ENCODE peak calls at places on chromosome 17, in eight cellular contexts. Q is GOT3, W is DMS153, M is LoVo, K is Caco-2, D is NCI-H460, I is cardiac fibroblast, L is left cardiac atrium. H is an unnamed sample.

GRCh38 chr17:33115351-33115750 is 123.7 kb downstream of the SPACA3 start:
- DNase-seq in M (no peak), Q (no peak), K (no peak), D (no peak), I (no peak), W (no peak), L (no peak), H (no peak)

GRCh38 chr17:83061586-83061985 is 17.8 kb upstream of the METRNL start:
- DNase-seq in M (no peak), Q (no peak), K (no peak), W (no peak), I (no peak), D (no peak), L (no peak), H (no peak)

GRCh38 chr17:76921340-76922036 is 53.3 kb downstream of the MGAT5B start:
- DNase-seq in D (no peak), I (no peak), W (no peak), Q (no peak), K (no peak), M (no peak), L (no peak), H (no peak)

GRCh38 chr17:83154311-83155127 is 75.1 kb downstream of the METRNL start:
- DNase-seq in Q (no peak), M (no peak), I (no peak), D (no peak), W (no peak), L (no peak), K (no peak), H (peak)

GRCh38 chr17:29007456-29008455 is 1.9 kb upstream of the SEZ6 start:
- DNase-seq in L (no peak), M (peak), W (peak), I (peak), Q (peak), D (peak), K (no peak), H (no peak)

GRCh38 chr17:1058423-1059130 is 61.6 kb downstream of the TIMM22 start:
- DNase-seq in W (no peak), I (peak), M (peak), K (peak), D (peak), Q (no peak), L (peak), H (no peak)

GRCh38 chr17:83052241-83052564 is 27.2 kb upstream of the METRNL start:
- DNase-seq in K (no peak), M (no peak), W (no peak), L (no peak), D (no peak), Q (no peak), I (no peak), H (no peak)

GRCh38 chr17:17414316-17414937 is 62.4 kb upstream of the MED9 start:
- DNase-seq in K (no peak), M (no peak), Q (no peak), I (peak), W (no peak), L (no peak), D (no peak), H (no peak)

GRCh38 chr17:28925912-28926365 is 23.1 kb upstream of the DHRS13 start:
- DNase-seq in Q (no peak), D (no peak), L (no peak), M (no peak), W (peak), K (no peak), I (peak), H (no peak)

GRCh38 chr17:10059684-10060211 is 138.7 kb downstream of the GAS7 start:
- DNase-seq in M (no peak), L (peak), I (no peak), D (no peak), K (no peak), W (no peak), Q (no peak), H (no peak)

GRCh38 chr17:57356153-57356721 is 99.9 kb downstream of the MSI2 start:
- DNase-seq in K (no peak), W (no peak), D (no peak), L (no peak), I (no peak), Q (no peak), M (no peak), H (no peak)

GRCh38 chr17:34706029-34706428 is 126.6 kb downstream of the TMEM132E start:
- DNase-seq in I (peak), W (no peak), D (peak), L (no peak), K (peak), M (peak), Q (no peak), H (no peak)

GRCh38 chr17:39400547-39401411 is 647 bp downstream of the FBXL20 start:
- DNase-seq in I (peak), W (no peak), D (no peak), L (peak), M (no peak), Q (no peak), K (no peak), H (no peak)

GRCh38 chr17:33241390-33241789 is 51.7 kb downstream of the ASIC2 start:
- DNase-seq in W (no peak), L (no peak), M (no peak), K (no peak), I (peak), D (no peak), Q (no peak), H (no peak)

GRCh38 chr17:652310-652709 is 62.3 kb downstream of the VPS53 start:
- DNase-seq in W (no peak), L (peak), D (no peak), K (no peak), I (no peak), Q (no peak), M (no peak), H (no peak)

GRCh38 chr17:4766705-4767104 is 5.0 kb upstream of the TM4SF5 start:
- DNase-seq in W (no peak), K (no peak), D (no peak), I (no peak), L (no peak), M (no peak), Q (no peak), H (no peak)

GRCh38 chr17:9928601-9929341 is 23.7 kb upstream of the RCVRN start:
- DNase-seq in I (peak), W (no peak), D (peak), Q (no peak), K (peak), M (peak), L (no peak), H (no peak)

GRCh38 chr17:78479369-78479768 is 97.8 kb downstream of the DNAH17 start:
- DNase-seq in D (no peak), M (no peak), W (no peak), K (no peak), Q (no peak), L (no peak), I (no peak), H (no peak)

GRCh38 chr17:28718317-28718672 is 627 bp upstream of the RAB34 start:
- DNase-seq in K (no peak), W (no peak), M (no peak), Q (no peak), D (no peak), L (no peak), I (peak), H (no peak)

GRCh38 chr17:42221886-42222745 is 27.8 kb upstream of the GHDC start:
- DNase-seq in K (peak), M (no peak), W (no peak), I (peak), Q (no peak), L (no peak), D (peak), H (peak)

GRCh38 chr17:8631554-8631877 is 991 bp upstream of the MYH10 start:
- DNase-seq in Q (no peak), K (no peak), I (no peak), L (no peak), M (no peak), D (no peak), W (no peak), H (no peak)

GRCh38 chr17:59719526-59719925 is 12.1 kb downstream of the VMP1 start:
- DNase-seq in M (no peak), Q (no peak), W (no peak), I (no peak), D (no peak), K (no peak), L (no peak), H (no peak)

GRCh38 chr17:78779848-78780247 is 2.2 kb downstream of the CYTH1 start:
- DNase-seq in M (no peak), W (peak), K (no peak), D (no peak), Q (no peak), L (no peak), I (no peak), H (no peak)

GRCh38 chr17:42653179-42654124 is 5.6 kb upstream of the TUBG2 start:
- DNase-seq in W (no peak), I (peak), M (no peak), Q (no peak), K (no peak), D (no peak), L (peak), H (no peak)

GRCh38 chr17:41002814-41003213 is 3.1 kb upstream of the KRTAP3-2 start:
- DNase-seq in I (peak), K (no peak), L (no peak), D (no peak), W (no peak), M (no peak), Q (no peak), H (no peak)

GRCh38 chr17:80652751-80653330 is 108.2 kb downstream of the RPTOR start:
- DNase-seq in I (peak), M (no peak), Q (no peak), L (no peak), D (no peak), W (no peak), K (no peak), H (no peak)

GRCh38 chr17:2138768-2139167 is 83.9 kb downstream of the HIC1 start:
- DNase-seq in L (no peak), M (peak), I (peak), Q (no peak), K (no peak), D (no peak), W (peak), H (no peak)

GRCh38 chr17:64504769-64505319 is 1.2 kb downstream of the DDX5 start:
- DNase-seq in Q (no peak), M (no peak), L (no peak), K (peak), W (no peak), I (peak), D (peak), H (no peak)

GRCh38 chr17:83199500-83200201 is 120.2 kb downstream of the METRNL start:
- DNase-seq in K (no peak), D (no peak), I (peak), L (peak), Q (no peak), W (no peak), M (no peak), H (peak)

GRCh38 chr17:834136-834535 is 52.0 kb downstream of the MRM3 start:
- DNase-seq in L (no peak), Q (no peak), I (no peak), D (no peak), M (no peak), W (no peak), K (no peak), H (no peak)

GRCh38 chr17:13770702-13771101 is 169.0 kb upstream of the HS3ST3A1 start:
- DNase-seq in W (no peak), M (no peak), I (no peak), D (no peak), L (no peak), K (no peak), Q (no peak), H (no peak)

H was measured in central memory CD8-positive, alpha-beta T cell.